ENCODE peak calls at places on chromosomes 13 and 19, in six cellular contexts. W is A549, H is HCT116, V is GM23248, K is Peyer's patch, E is dorsolateral prefrontal cortex. J is an unnamed sample.
A peak's percentile ranks its signal among the peaks of the same experiment; 100 is the strongest.

GRCh38 chr19:44960906-44961734 is 5.9 kb downstream of the CLPTM1 start:
- DNase-seq in W (no peak), H (no peak), V (no peak), K (peak; percentile 61), E (no peak), J (no peak)

GRCh38 chr19:5955638-5955935 is 22.4 kb downstream of the RANBP3 start:
- DNase-seq in W (no peak), H (no peak), V (peak; percentile 52), K (no peak), E (no peak), J (no peak)

GRCh38 chr19:54390942-54391577 is 24.2 kb upstream of the TTYH1 start:
- DNase-seq in W (no peak), H (peak; percentile 68), V (peak; percentile 76), K (peak; percentile 78), E (no peak), J (no peak)

GRCh38 chr19:40416918-40417713 is 3.9 kb upstream of the PRX start:
- DNase-seq in W (no peak), H (no peak), V (peak; percentile 50), K (peak; percentile 67), E (no peak), J (no peak)

GRCh38 chr13:51970251-51970793 is 40.9 kb downstream of the ATP7B start:
- DNase-seq in W (no peak), H (no peak), V (no peak), K (peak; percentile 53), E (no peak), J (no peak)

GRCh38 chr13:43078399-43078798 is 55.0 kb downstream of the DNAJC15 start:
- DNase-seq in W (no peak), H (no peak), V (no peak), K (no peak), E (no peak), J (no peak)

GRCh38 chr19:23882493-23882892 is 32.2 kb upstream of the ZNF726 start:
- DNase-seq in W (no peak), H (no peak), V (peak; percentile 7), K (no peak), E (no peak), J (no peak)

GRCh38 chr19:46824887-46825730 is 25.5 kb downstream of the AP2S1 start:
- DNase-seq in W (no peak), H (no peak), V (peak; percentile 27), K (no peak), E (no peak), J (no peak)

GRCh38 chr19:18339703-18340102 is 695 bp upstream of the PGPEP1 start:
- DNase-seq in W (peak; percentile 48), H (no peak), V (peak; percentile 46), K (no peak), E (no peak), J (no peak)

GRCh38 chr19:18338471-18339001 is 1.9 kb upstream of the PGPEP1 start:
- DNase-seq in W (no peak), H (no peak), V (no peak), K (no peak), E (no peak), J (no peak)

GRCh38 chr19:18342090-18342632 is 1.8 kb downstream of the PGPEP1 start:
- DNase-seq in W (no peak), H (no peak), V (no peak), K (no peak), E (no peak), J (no peak)

GRCh38 chr19:18340237-18340989 is at the start of gene PGPEP1:
- DNase-seq in W (no peak), H (no peak), V (peak; percentile 77), K (peak; percentile 84), E (peak; percentile 80), J (peak; percentile 38)

GRCh38 chr19:18340990-18341868 is 831 bp downstream of the PGPEP1 start:
- DNase-seq in W (no peak), H (no peak), V (peak; percentile 81), K (peak; percentile 84), E (peak; percentile 81), J (no peak)
- H3K27ac ChIP-seq in W (peak overlapping the region; percentile 87), H (peak overlapping the region; percentile 67), V (no peak overlapping the region), K (peak overlapping the region; percentile 86), E (peak overlapping the region; percentile 80), J (peak overlapping the region; percentile 71)

DNA sequence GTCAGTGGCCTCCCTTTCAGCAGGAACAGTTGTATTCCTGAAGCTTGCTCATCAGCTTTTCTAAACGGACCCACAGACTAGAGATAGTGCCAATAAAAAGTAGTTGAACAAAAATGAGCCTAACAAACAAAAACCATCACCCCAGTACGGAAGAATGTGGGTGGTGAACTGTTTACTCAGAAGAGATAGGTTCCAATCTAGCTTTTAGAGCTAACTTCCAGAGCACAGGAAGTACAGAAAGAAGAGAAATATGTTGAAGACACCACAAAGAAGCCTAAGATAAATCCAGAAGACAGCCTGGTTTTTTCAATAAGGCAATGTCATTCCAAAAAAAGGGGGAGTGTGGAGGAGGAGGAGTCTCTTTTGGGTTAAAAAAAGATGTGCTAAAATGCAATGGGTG is 2.8 kb upstream of the LMO7 start:
- DNase-seq in W (no peak), H (no peak), V (peak; percentile 92), K (no peak), E (no peak), J (no peak)
- H3K27ac ChIP-seq in W (no peak overlapping the region), H (no peak overlapping the region), V (peak overlapping the region; percentile 71), K (no peak overlapping the region), E (no peak overlapping the region), J (no peak overlapping the region)

GRCh38 chr19:48446579-48446978 is 796 bp downstream of the GRWD1 start:
- DNase-seq in W (no peak), H (no peak), V (no peak), K (no peak), E (no peak), J (no peak)
- H3K27ac ChIP-seq in W (peak overlapping the region; percentile 90), H (peak overlapping the region; percentile 85), V (peak overlapping the region; percentile 81), K (peak overlapping the region; percentile 74), E (no peak overlapping the region), J (no peak overlapping the region)

GRCh38 chr13:73945371-73945770 is 188.8 kb downstream of the KLF12 start:
- DNase-seq in W (no peak), H (no peak), V (peak; percentile 38), K (no peak), E (no peak), J (no peak)
- H3K27ac ChIP-seq in W (no peak overlapping the region), H (no peak overlapping the region), V (peak overlapping the region; percentile 30), K (no peak overlapping the region), E (no peak overlapping the region), J (no peak overlapping the region)

GRCh38 chr13:32285633-32285965 is 29.6 kb downstream of the ZAR1L start:
- DNase-seq in W (no peak), H (no peak), V (no peak), K (no peak), E (no peak), J (no peak)
- H3K27ac ChIP-seq in W (no peak overlapping the region), H (no peak overlapping the region), V (no peak overlapping the region), K (no peak overlapping the region), E (peak overlapping the region; percentile 67), J (peak overlapping the region; percentile 75)

DNA sequence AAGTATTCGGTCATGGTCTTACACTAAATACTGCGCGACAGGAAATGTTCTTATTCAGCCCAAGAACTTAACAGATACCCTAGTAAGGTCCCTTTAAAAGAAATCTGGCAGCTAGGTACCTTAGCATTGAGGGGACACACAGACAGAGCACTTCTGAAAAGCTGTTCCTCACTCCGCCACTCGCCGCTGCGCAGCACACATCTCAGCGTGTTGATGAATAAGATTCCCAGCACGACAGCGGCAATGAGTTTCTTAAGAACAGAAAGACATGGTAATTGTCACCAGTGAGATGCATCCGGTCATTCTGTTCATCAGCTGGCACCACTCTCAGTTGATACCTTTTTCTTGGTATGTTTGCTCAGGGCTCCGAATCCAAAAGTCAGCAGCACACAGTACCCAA is 39.9 kb downstream of the TMTC4 start:
- DNase-seq in W (no peak), H (no peak), V (no peak), K (no peak), E (no peak), J (no peak)
- H3K27ac ChIP-seq in W (no peak overlapping the region), H (no peak overlapping the region), V (no peak overlapping the region), K (no peak overlapping the region), E (peak overlapping the region; percentile 92), J (no peak overlapping the region)

GRCh38 chr19:41745761-41746160 is 9.6 kb upstream of the CEACAM6 start:
- DNase-seq in W (no peak), H (no peak), V (no peak), K (no peak), E (no peak), J (no peak)

GRCh38 chr19:41741244-41741554 is 14.1 kb upstream of the CEACAM6 start:
- DNase-seq in W (no peak), H (no peak), V (no peak), K (no peak), E (no peak), J (no peak)

GRCh38 chr19:41739361-41739760 is 16.0 kb upstream of the CEACAM6 start:
- DNase-seq in W (no peak), H (no peak), V (no peak), K (no peak), E (no peak), J (no peak)

GRCh38 chr19:41744850-41745249 is 10.5 kb upstream of the CEACAM6 start:
- DNase-seq in W (no peak), H (no peak), V (no peak), K (peak; percentile 54), E (no peak), J (no peak)

DNA sequence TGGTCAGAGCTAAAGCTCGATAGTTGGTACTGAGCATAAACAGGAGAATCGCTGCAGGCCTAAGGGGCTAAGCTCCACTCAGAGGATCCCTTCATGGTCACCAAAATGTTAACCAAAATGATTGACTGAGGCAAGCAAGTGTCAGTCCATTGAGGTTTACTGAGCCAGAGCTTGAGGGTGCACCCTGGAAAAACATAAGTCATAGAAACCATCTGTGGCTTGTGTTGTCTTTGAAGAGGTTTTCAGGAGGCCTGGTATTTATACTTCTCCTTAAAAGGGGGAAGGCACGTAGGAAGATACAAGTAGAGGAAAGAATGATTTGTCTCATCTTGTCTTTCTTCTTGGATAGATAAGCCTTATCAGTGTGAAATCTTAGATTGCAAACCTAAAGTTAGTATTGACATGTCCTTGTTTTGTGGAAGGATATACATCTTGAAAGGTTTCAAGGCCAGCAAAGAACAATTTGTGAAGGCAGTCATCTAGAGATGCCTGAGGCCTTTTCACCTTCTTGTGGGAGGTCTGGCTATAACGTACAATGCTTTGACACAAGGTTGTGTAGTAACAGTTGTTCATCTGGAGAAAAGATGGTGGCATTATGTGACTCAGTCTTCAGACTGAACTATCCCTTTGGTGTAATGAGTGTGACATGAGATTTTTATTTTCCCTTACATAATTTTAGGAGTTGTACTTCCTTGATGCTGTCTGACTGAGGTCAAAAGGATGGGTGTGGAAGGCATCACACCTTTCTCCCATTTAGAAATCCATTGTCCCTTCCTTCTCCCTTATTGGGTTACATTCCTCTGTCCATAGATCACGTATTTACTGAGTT is 14.7 kb upstream of the CEACAM6 start:
- DNase-seq in W (no peak), H (no peak), V (no peak), K (no peak), E (no peak), J (no peak)
- H3K27ac ChIP-seq in W (no peak overlapping the region), H (no peak overlapping the region), V (no peak overlapping the region), K (no peak overlapping the region), E (no peak overlapping the region), J (no peak overlapping the region)

DNA sequence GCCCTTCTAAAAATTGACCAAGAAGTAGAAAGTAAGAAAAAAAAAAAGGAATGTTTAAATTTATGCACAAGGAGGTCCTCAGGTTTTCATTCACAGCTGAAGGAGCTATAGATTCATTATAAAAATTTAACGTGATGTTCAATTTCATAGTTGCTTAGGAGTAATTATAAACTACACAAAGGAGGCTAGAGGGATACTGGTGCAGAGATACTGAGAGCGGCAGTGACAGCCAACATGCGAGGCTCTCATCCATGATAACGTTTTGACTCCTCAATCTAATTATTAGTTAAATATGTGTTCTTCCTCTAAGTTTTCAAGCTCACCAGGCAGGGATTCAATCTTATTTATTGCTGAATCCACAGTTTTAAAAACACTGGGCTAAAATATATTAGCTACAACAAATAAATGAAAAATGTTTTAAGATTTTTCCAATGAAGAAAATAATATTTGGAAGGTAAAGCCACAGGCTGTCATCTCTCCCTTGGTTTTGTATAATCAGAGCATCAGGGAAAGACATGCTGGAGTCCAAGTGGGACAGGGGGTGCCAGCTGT is 49.8 kb upstream of the TRPC4 start:
- DNase-seq in W (no peak), H (no peak), V (peak; percentile 9), K (no peak), E (no peak), J (no peak)
- H3K27ac ChIP-seq in W (no peak overlapping the region), H (no peak overlapping the region), V (no peak overlapping the region), K (no peak overlapping the region), E (no peak overlapping the region), J (no peak overlapping the region)